ENCODE peak calls at places on chromosomes 11 and 22, in seven cellular contexts. R is GM12878, V is PC-3, Z is thoracic aorta, T is left ventricle myocardium inferior, H is brain microvascular endothelial cell, I is Peyer's patch. O is an unnamed sample.

GRCh38 chr11:16997624-16998023 is 16.6 kb downstream of the PLEKHA7 start:
- DNase-seq in R (no peak), V (no peak), H (no peak), Z (no peak), T (peak), I (peak), O (no peak)

GRCh38 chr11:63698976-63699733 is 17.9 kb downstream of the RTN3 start:
- DNase-seq in R (no peak), V (no peak), Z (no peak), I (no peak), T (no peak), H (no peak), O (no peak)

GRCh38 chr22:30188911-30189310 is 57.6 kb downstream of the LIF start:
- DNase-seq in I (no peak), V (no peak), H (no peak), R (no peak), Z (no peak), T (no peak), O (no peak)

GRCh38 chr22:44163536-44163935 is 17.2 kb upstream of the PARVG start:
- DNase-seq in Z (no peak), T (peak), I (no peak), H (no peak), R (no peak), V (no peak), O (no peak)

GRCh38 chr11:97414801-97415200 is 1025.0 kb downstream of the JRKL start:
- DNase-seq in R (no peak), T (no peak), V (peak), H (peak), Z (no peak), I (no peak), O (no peak)

GRCh38 chr11:110184974-110185597 is 91.9 kb downstream of the ZC3H12C start:
- DNase-seq in H (peak), V (peak), Z (no peak), T (no peak), I (no peak), R (no peak), O (no peak)

GRCh38 chr11:60647087-60647486 is 52.3 kb upstream of the MS4A8 start:
- DNase-seq in R (no peak), I (no peak), H (no peak), Z (no peak), T (no peak), V (no peak), O (no peak)

GRCh38 chr11:23540101-23540561 is 679.9 kb upstream of the CCDC179 start:
- DNase-seq in V (peak), I (no peak), R (peak), Z (no peak), T (no peak), H (peak), O (no peak)

GRCh38 chr22:50329236-50329635 is 2.4 kb upstream of the DENND6B start:
- DNase-seq in R (no peak), H (peak), Z (no peak), T (no peak), I (no peak), V (peak), O (no peak)

GRCh38 chr11:2838676-2839075 is 46.9 kb downstream of the CDKN1C start:
- DNase-seq in R (no peak), I (no peak), V (no peak), T (no peak), Z (no peak), H (no peak), O (no peak)

GRCh38 chr11:61068581-61068980 is 33.7 kb upstream of the CD5 start:
- DNase-seq in Z (no peak), R (no peak), T (no peak), H (no peak), I (peak), V (no peak), O (no peak)

GRCh38 chr22:46076651-46077339 is 73.5 kb upstream of the PPARA start:
- DNase-seq in V (peak), T (peak), I (peak), H (no peak), R (no peak), Z (no peak), O (no peak)

GRCh38 chr22:46075764-46076531 is 74.4 kb upstream of the PPARA start:
- DNase-seq in R (no peak), T (peak), H (no peak), Z (no peak), V (no peak), I (peak), O (no peak)

GRCh38 chr22:46079093-46079860 is 71.0 kb upstream of the PPARA start:
- DNase-seq in T (peak), R (no peak), V (no peak), I (peak), Z (no peak), H (no peak), O (no peak)

GRCh38 chr22:46078241-46079092 is 71.9 kb upstream of the PPARA start:
- DNase-seq in I (peak), V (peak), T (peak), R (no peak), H (no peak), Z (no peak), O (no peak)

GRCh38 chr22:46077669-46078099 is 72.6 kb upstream of the PPARA start:
- DNase-seq in I (peak), T (peak), H (no peak), V (no peak), Z (no peak), R (no peak), O (no peak)
- H3K27ac ChIP-seq in I (peak), T (peak), H (no peak), V (peak), Z (peak), R (no peak), O (peak)

GRCh38 chr11:32434387-32435151 is 770 bp downstream of the WT1 start:
- DNase-seq in H (no peak), R (no peak), T (no peak), V (peak), I (no peak), Z (no peak), O (no peak)

GRCh38 chr11:32436751-32437405 is 1.5 kb upstream of the WT1 start:
- DNase-seq in T (no peak), H (no peak), I (no peak), V (no peak), R (no peak), Z (no peak), O (no peak)

GRCh38 chr11:32435152-32435480 is 223 bp downstream of the WT1 start:
- DNase-seq in I (no peak), Z (no peak), H (no peak), V (peak), R (no peak), T (no peak), O (no peak)

GRCh38 chr11:32435947-32436750 is 810 bp upstream of the WT1 start:
- DNase-seq in R (no peak), I (no peak), H (no peak), T (no peak), V (no peak), Z (no peak), O (no peak)

GRCh38 chr11:32435511-32435946 is at the start of gene WT1:
- DNase-seq in H (no peak), V (peak), Z (no peak), R (no peak), I (no peak), T (peak), O (no peak)
- H3K27ac ChIP-seq in H (no peak), V (no peak), Z (no peak), R (no peak), I (no peak), T (peak), O (no peak)

GRCh38 chr11:5284551-5285130 is 14.9 kb upstream of the HBE1 start:
- DNase-seq in R (no peak), V (no peak), T (no peak), Z (no peak), I (no peak), H (no peak), O (no peak)

GRCh38 chr11:5282652-5283051 is 12.9 kb upstream of the HBE1 start:
- DNase-seq in I (no peak), T (no peak), Z (no peak), H (no peak), V (no peak), R (no peak), O (no peak)

GRCh38 chr11:5288108-5288911 is 13.4 kb downstream of the OR51B4 start:
- DNase-seq in H (peak), V (no peak), R (no peak), I (no peak), T (no peak), Z (no peak), O (no peak)

GRCh38 chr11:5288912-5289525 is 12.7 kb downstream of the OR51B4 start:
- DNase-seq in I (no peak), Z (no peak), V (no peak), R (no peak), H (no peak), T (no peak), O (no peak)

DNA sequence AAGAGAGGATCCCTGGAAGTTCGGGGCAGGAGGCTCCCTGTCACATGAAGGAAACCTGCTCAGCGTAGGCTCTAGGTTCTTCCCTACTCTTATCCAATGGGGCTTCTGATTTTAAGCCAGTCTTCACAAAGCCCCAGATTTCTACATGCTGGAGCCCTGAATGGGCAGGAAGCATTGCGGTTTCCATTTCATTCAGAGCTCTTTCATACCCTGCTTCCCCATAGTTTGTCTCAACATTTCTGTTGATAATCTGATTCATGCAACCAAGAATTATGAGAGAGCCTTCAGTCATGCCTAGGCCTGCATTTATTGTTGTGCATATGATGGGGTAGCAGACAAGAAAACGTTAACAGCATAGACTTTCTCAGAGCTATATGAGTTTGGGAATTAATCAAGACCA is 16.0 kb upstream of the HBE1 start:
- DNase-seq in H (no peak), T (no peak), Z (no peak), R (no peak), I (no peak), V (no peak), O (no peak)
- H3K27ac ChIP-seq in H (no peak), T (no peak), Z (no peak), R (no peak), I (no peak), V (no peak), O (no peak)

GRCh38 chr11:14358729-14359439 is at the start of gene RRAS2:
- DNase-seq in T (peak), V (peak), I (peak), R (no peak), Z (no peak), H (peak), O (peak)

GRCh38 chr11:14361951-14362350 is 3.0 kb upstream of the RRAS2 start:
- DNase-seq in V (peak), I (no peak), H (no peak), R (no peak), Z (no peak), T (no peak), O (no peak)

GRCh38 chr11:14360976-14361375 is 2.0 kb upstream of the RRAS2 start:
- DNase-seq in H (no peak), R (no peak), Z (no peak), V (no peak), I (no peak), T (no peak), O (no peak)

GRCh38 chr11:14357843-14358728 is 897 bp downstream of the RRAS2 start:
- DNase-seq in R (no peak), V (peak), T (peak), H (peak), Z (no peak), I (peak), O (peak)

GRCh38 chr11:14359573-14360031 is 619 bp upstream of the RRAS2 start:
- DNase-seq in T (no peak), R (no peak), I (no peak), V (peak), H (no peak), Z (no peak), O (no peak)
- H3K27ac ChIP-seq in T (peak), R (no peak), I (peak), V (no peak), H (no peak), Z (peak), O (no peak)

DNA sequence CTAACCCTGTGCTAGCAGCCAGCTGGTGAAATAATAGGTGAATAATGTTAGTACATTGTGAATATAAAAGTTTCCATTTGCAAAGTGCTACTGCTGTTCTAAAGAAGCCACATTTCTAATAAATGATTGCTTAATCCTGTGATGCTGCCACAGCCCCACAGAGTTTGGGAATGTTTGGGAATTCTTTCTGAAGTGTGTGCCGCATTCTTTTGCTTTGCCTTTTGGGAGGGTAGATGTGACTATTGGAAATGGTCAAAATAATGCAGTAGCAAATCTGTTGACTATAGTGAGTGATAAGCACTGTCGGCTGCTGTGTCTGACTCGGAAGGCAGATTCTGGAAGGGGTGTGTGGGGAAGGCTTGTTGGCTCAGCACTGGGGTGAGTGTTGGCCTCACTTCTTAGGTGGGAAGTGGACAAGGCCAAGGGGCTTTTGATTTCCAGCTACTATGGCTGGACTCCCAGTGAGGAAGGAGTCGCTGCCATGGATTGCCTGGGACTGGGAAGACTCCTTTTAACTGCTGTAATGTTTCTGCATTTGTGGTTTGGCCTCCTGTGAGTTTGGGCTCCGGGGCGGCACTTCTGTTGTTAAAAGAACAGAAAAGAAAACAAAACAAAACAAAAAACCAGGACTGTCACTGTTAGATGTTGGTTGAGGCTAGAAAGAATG is 20.0 kb downstream of the ZBTB16 start:
- DNase-seq in R (no peak), I (no peak), H (no peak), Z (no peak), T (no peak), V (no peak), O (no peak)
- H3K27ac ChIP-seq in R (no peak), I (peak), H (no peak), Z (peak), T (peak), V (no peak), O (no peak)